ENCODE peak calls at places on chromosomes 1 and 21, in eight cellular contexts. X is fibroblast of the aortic adventitia, Y is cardiac fibroblast, G is Peyer's patch, Q is kidney, B is tibial nerve, W is lung, J is GM23248. V is an unnamed sample.

GRCh38 chr1:228014235-228014930 is 7.6 kb downstream of the WNT3A start:
- DNase-seq in X (peak), Y (peak), G (peak), Q (peak), B (no peak), W (no peak), J (no peak), V (peak)

GRCh38 chr1:68819190-68819829 is 322.4 kb upstream of the DEPDC1 start:
- DNase-seq in X (peak), Y (peak), G (no peak), Q (no peak), B (no peak), W (no peak), J (peak), V (peak)

GRCh38 chr21:44999972-45000636 is 60.3 kb downstream of the SLX9 start:
- DNase-seq in X (no peak), Y (no peak), G (no peak), Q (peak), B (no peak), W (no peak), J (no peak), V (no peak)

GRCh38 chr1:31736675-31737074 is 27.5 kb downstream of the ADGRB2 start:
- DNase-seq in X (no peak), Y (no peak), G (peak), Q (peak), B (no peak), W (no peak), J (no peak), V (no peak)

GRCh38 chr1:164576311-164577271 is 17.6 kb downstream of the PBX1 start:
- DNase-seq in X (peak), Y (peak), G (no peak), Q (peak), B (no peak), W (no peak), J (no peak), V (no peak)

GRCh38 chr1:117000142-117000541 is 1.4 kb upstream of the CD101 start:
- DNase-seq in X (no peak), Y (no peak), G (no peak), Q (no peak), B (no peak), W (no peak), J (no peak), V (no peak)

GRCh38 chr1:201610806-201611205 is 71.9 kb downstream of the NAV1 start:
- DNase-seq in X (no peak), Y (no peak), G (no peak), Q (no peak), B (no peak), W (no peak), J (no peak), V (no peak)

GRCh38 chr1:56574794-56575193 is 4.6 kb downstream of the PLPP3 start:
- DNase-seq in X (no peak), Y (no peak), G (no peak), Q (no peak), B (no peak), W (no peak), J (peak), V (no peak)

GRCh38 chr1:229786974-229787610 is 161.0 kb downstream of the URB2 start:
- DNase-seq in X (peak), Y (peak), G (no peak), Q (no peak), B (no peak), W (no peak), J (no peak), V (peak)

GRCh38 chr1:197776348-197777082 is 1.2 kb upstream of the DENND1B start:
- DNase-seq in X (peak), Y (peak), G (no peak), Q (no peak), B (no peak), W (no peak), J (peak), V (peak)

GRCh38 chr21:32682696-32683474 is 44.9 kb downstream of the SYNJ1 start:
- DNase-seq in X (no peak), Y (no peak), G (no peak), Q (no peak), B (no peak), W (no peak), J (no peak), V (no peak)
- H3K4me3 ChIP-seq in X (no peak), Y (no peak), G (peak), Q (peak), B (no peak), W (no peak), J (no peak), V (no peak)

DNA sequence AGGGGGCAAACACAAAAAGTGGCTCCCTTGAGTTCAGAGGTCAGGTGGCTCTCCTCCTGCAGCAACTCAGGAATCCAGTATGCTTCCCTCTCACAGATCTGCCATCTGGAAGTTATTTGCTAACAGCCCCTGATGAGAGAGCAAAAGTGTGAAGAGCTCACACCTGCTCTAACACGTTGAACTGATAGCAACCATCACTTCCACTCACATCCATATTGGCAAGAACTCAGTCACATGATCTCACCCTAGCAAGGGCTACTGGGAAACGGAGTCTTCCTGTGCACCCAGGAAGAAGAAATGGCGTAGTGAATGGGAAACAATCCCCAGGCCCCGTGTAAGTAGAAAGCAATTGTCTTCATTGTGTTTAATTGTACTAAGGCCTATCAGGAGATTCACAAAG is 20.7 kb upstream of the SLC45A1 start:
- DNase-seq in X (no peak), Y (no peak), G (no peak), Q (no peak), B (no peak), W (no peak), J (no peak), V (no peak)
- H3K4me3 ChIP-seq in X (no peak), Y (no peak), G (no peak), Q (no peak), B (no peak), W (no peak), J (no peak), V (no peak)

GRCh38 chr21:42085246-42086077 is 14.3 kb downstream of the UMODL1 start:
- DNase-seq in X (no peak), Y (no peak), G (no peak), Q (peak), B (no peak), W (no peak), J (no peak), V (no peak)
- H3K4me3 ChIP-seq in X (no peak), Y (no peak), G (no peak), Q (no peak), B (no peak), W (no peak), J (no peak), V (no peak)

GRCh38 chr1:2444138-2444591 is 31.8 kb upstream of the PEX10 start:
- DNase-seq in X (no peak), Y (no peak), G (no peak), Q (no peak), B (no peak), W (no peak), J (no peak), V (no peak)
- H3K4me3 ChIP-seq in X (no peak), Y (no peak), G (no peak), Q (no peak), B (no peak), W (no peak), J (no peak), V (peak)

GRCh38 chr1:52140633-52141512 is 1.0 kb upstream of the ZFYVE9 start:
- DNase-seq in X (peak), Y (no peak), G (no peak), Q (no peak), B (no peak), W (no peak), J (peak), V (no peak)
- H3K4me3 ChIP-seq in X (peak), Y (no peak), G (no peak), Q (peak), B (peak), W (no peak), J (peak), V (peak)

GRCh38 chr1:147768582-147768981 is 8.2 kb upstream of the GJA5 start:
- DNase-seq in X (no peak), Y (no peak), G (no peak), Q (no peak), B (no peak), W (no peak), J (no peak), V (no peak)

GRCh38 chr1:147772540-147772939 is 12.1 kb upstream of the GJA5 start:
- DNase-seq in X (no peak), Y (no peak), G (no peak), Q (no peak), B (no peak), W (no peak), J (no peak), V (no peak)

GRCh38 chr1:147773215-147773715 is 12.9 kb upstream of the GJA5 start:
- DNase-seq in X (no peak), Y (no peak), G (no peak), Q (no peak), B (no peak), W (no peak), J (no peak), V (no peak)

GRCh38 chr1:147769107-147769506 is 8.7 kb upstream of the GJA5 start:
- DNase-seq in X (peak), Y (peak), G (no peak), Q (no peak), B (no peak), W (no peak), J (no peak), V (no peak)

GRCh38 chr1:147771216-147772125 is 11.1 kb upstream of the GJA5 start:
- DNase-seq in X (peak), Y (peak), G (no peak), Q (no peak), B (no peak), W (no peak), J (peak), V (no peak)
- H3K4me3 ChIP-seq in X (no peak), Y (no peak), G (no peak), Q (peak), B (peak), W (no peak), J (no peak), V (no peak)

GRCh38 chr1:153626477-153626928 is 802 bp downstream of the S100A13 start:
- DNase-seq in X (no peak), Y (no peak), G (no peak), Q (peak), B (no peak), W (no peak), J (peak), V (no peak)
- H3K4me3 ChIP-seq in X (peak), Y (peak), G (peak), Q (peak), B (peak), W (peak), J (peak), V (peak)

GRCh38 chr1:110346690-110347089 is 7.5 kb downstream of the RBM15 start:
- DNase-seq in X (no peak), Y (no peak), G (no peak), Q (no peak), B (no peak), W (no peak), J (no peak), V (no peak)

GRCh38 chr1:110347182-110347893 is 8.2 kb downstream of the RBM15 start:
- DNase-seq in X (no peak), Y (no peak), G (no peak), Q (no peak), B (no peak), W (no peak), J (no peak), V (no peak)

GRCh38 chr1:110344152-110344551 is 5.0 kb downstream of the RBM15 start:
- DNase-seq in X (no peak), Y (no peak), G (no peak), Q (no peak), B (no peak), W (no peak), J (no peak), V (no peak)

GRCh38 chr1:110343249-110343648 is 4.1 kb downstream of the RBM15 start:
- DNase-seq in X (no peak), Y (no peak), G (no peak), Q (no peak), B (no peak), W (no peak), J (no peak), V (no peak)

GRCh38 chr1:110345480-110345879 is 6.3 kb downstream of the RBM15 start:
- DNase-seq in X (no peak), Y (no peak), G (no peak), Q (no peak), B (no peak), W (no peak), J (no peak), V (no peak)
- H3K4me3 ChIP-seq in X (no peak), Y (no peak), G (no peak), Q (no peak), B (no peak), W (no peak), J (no peak), V (no peak)

GRCh38 chr21:33111577-33111976 is 41.6 kb downstream of the OLIG1 start:
- DNase-seq in X (no peak), Y (no peak), G (no peak), Q (no peak), B (no peak), W (no peak), J (no peak), V (no peak)

GRCh38 chr21:33110340-33110715 is 40.4 kb downstream of the OLIG1 start:
- DNase-seq in X (no peak), Y (no peak), G (no peak), Q (no peak), B (no peak), W (no peak), J (no peak), V (no peak)

GRCh38 chr21:33112151-33112550 is 42.2 kb downstream of the OLIG1 start:
- DNase-seq in X (no peak), Y (no peak), G (no peak), Q (no peak), B (no peak), W (no peak), J (no peak), V (no peak)

GRCh38 chr21:33112670-33113596 is 43.0 kb downstream of the OLIG1 start:
- DNase-seq in X (no peak), Y (no peak), G (no peak), Q (no peak), B (no peak), W (no peak), J (no peak), V (no peak)

GRCh38 chr21:33109574-33110339 is 39.8 kb downstream of the OLIG1 start:
- DNase-seq in X (no peak), Y (no peak), G (no peak), Q (no peak), B (no peak), W (no peak), J (no peak), V (no peak)
- H3K4me3 ChIP-seq in X (no peak), Y (no peak), G (no peak), Q (peak), B (peak), W (no peak), J (no peak), V (no peak)